ENCODE peak calls at places on chromosomes 6 and 20, in five cellular contexts. One of them, this sample, is unnamed.
A peak's percentile ranks its signal among the peaks of the same experiment; 100 is the strongest.

GRCh38 chr6:115271434-115271833 is 789.3 kb downstream of the FRK start:
- DNase-seq in HepG2: no peak
- DNase-seq in SK-N-SH: no peak
- DNase-seq in H1: no peak
- DNase-seq in K562: no peak
- DNase-seq in this sample: no peak

GRCh38 chr20:4267242-4267641 is 251.9 kb upstream of the RNF24 start:
- DNase-seq in HepG2: no peak
- DNase-seq in SK-N-SH: no peak
- DNase-seq in H1: no peak
- DNase-seq in K562: no peak
- DNase-seq in this sample: peak; percentile 66

GRCh38 chr20:58701431-58702160 is 9.0 kb downstream of the NPEPL1 start:
- DNase-seq in HepG2: no peak
- DNase-seq in SK-N-SH: no peak
- DNase-seq in H1: no peak
- DNase-seq in K562: no peak
- DNase-seq in this sample: no peak

GRCh38 chr6:167831281-167831680 is 4.6 kb downstream of the AFDN start:
- DNase-seq in HepG2: no peak
- DNase-seq in SK-N-SH: no peak
- DNase-seq in H1: no peak
- DNase-seq in K562: no peak
- DNase-seq in this sample: no peak

GRCh38 chr6:95087394-95088097 is 489.8 kb upstream of the MANEA start:
- DNase-seq in HepG2: peak; percentile 1
- DNase-seq in SK-N-SH: peak; percentile 34
- DNase-seq in H1: no peak
- DNase-seq in K562: no peak
- DNase-seq in this sample: no peak

GRCh38 chr6:41025966-41026365 is 13.1 kb downstream of the UNC5CL start:
- DNase-seq in HepG2: no peak
- DNase-seq in SK-N-SH: no peak
- DNase-seq in H1: no peak
- DNase-seq in K562: no peak
- DNase-seq in this sample: no peak

GRCh38 chr20:58612021-58612700 is 38.9 kb upstream of the STX16 start:
- DNase-seq in HepG2: no peak
- DNase-seq in SK-N-SH: no peak
- DNase-seq in H1: no peak
- DNase-seq in K562: no peak
- DNase-seq in this sample: no peak

GRCh38 chr6:112033824-112034223 is 20.1 kb upstream of the CCN6 start:
- DNase-seq in HepG2: no peak
- DNase-seq in SK-N-SH: no peak
- DNase-seq in H1: no peak
- DNase-seq in K562: no peak
- DNase-seq in this sample: no peak

GRCh38 chr6:119791746-119792145 is 442.2 kb upstream of the MAN1A1 start:
- DNase-seq in HepG2: no peak
- DNase-seq in SK-N-SH: no peak
- DNase-seq in H1: no peak
- DNase-seq in K562: no peak
- DNase-seq in this sample: no peak

GRCh38 chr20:64101731-64102621 is 5.4 kb downstream of the NPBWR2 start:
- DNase-seq in HepG2: no peak
- DNase-seq in SK-N-SH: peak; percentile 94
- DNase-seq in H1: no peak
- DNase-seq in K562: peak; percentile 91
- DNase-seq in this sample: no peak

GRCh38 chr6:169424821-169425240 is 171.2 kb upstream of the THBS2 start:
- DNase-seq in HepG2: no peak
- DNase-seq in SK-N-SH: peak; percentile 69
- DNase-seq in H1: no peak
- DNase-seq in K562: no peak
- DNase-seq in this sample: no peak

GRCh38 chr20:2751868-2752630 is 48.4 kb downstream of the CPXM1 start:
- DNase-seq in HepG2: no peak
- DNase-seq in SK-N-SH: no peak
- DNase-seq in H1: no peak
- DNase-seq in K562: peak; percentile 58
- DNase-seq in this sample: no peak
- TF ChIP-seq GABPA in HepG2: no peak
- TF ChIP-seq GABPA in SK-N-SH: no peak
- TF ChIP-seq GABPA in H1: no peak
- TF ChIP-seq GABPA in K562: no peak
- TF ChIP-seq GABPA in this sample: no peak

DNA sequence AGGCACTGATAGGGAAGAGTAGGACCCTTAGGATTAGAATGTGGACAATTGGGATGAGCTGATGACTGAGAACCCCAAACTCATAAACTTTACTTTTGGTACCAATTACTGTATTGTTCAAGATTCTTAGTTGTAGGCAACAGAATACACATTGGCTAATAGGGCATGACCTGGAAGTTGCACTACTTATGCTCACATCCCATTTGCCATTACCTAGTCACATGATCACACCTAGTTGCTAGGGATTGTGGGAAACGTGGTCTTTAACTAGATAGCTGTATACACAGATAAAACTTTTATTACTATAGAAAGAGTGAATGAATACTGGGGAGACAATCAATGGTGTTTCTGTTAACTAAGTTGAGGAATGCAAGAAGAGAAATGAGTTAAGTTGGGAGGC is 113.4 kb upstream of the AKIRIN2 start:
- DNase-seq in HepG2: no peak
- DNase-seq in SK-N-SH: no peak
- DNase-seq in H1: no peak
- DNase-seq in K562: no peak
- DNase-seq in this sample: no peak
- TF ChIP-seq GABPA in HepG2: no peak
- TF ChIP-seq GABPA in SK-N-SH: no peak
- TF ChIP-seq GABPA in H1: no peak
- TF ChIP-seq GABPA in K562: no peak
- TF ChIP-seq GABPA in this sample: no peak

GRCh38 chr6:97666889-97667288 is 383.9 kb upstream of the MMS22L start:
- DNase-seq in HepG2: no peak
- DNase-seq in SK-N-SH: no peak
- DNase-seq in H1: no peak
- DNase-seq in K562: no peak
- DNase-seq in this sample: no peak

GRCh38 chr6:97674802-97675201 is 391.8 kb upstream of the MMS22L start:
- DNase-seq in HepG2: no peak
- DNase-seq in SK-N-SH: no peak
- DNase-seq in H1: no peak
- DNase-seq in K562: no peak
- DNase-seq in this sample: no peak

GRCh38 chr6:97668716-97669115 is 385.7 kb upstream of the MMS22L start:
- DNase-seq in HepG2: no peak
- DNase-seq in SK-N-SH: no peak
- DNase-seq in H1: no peak
- DNase-seq in K562: no peak
- DNase-seq in this sample: no peak

GRCh38 chr6:97665410-97665809 is 382.4 kb upstream of the MMS22L start:
- DNase-seq in HepG2: no peak
- DNase-seq in SK-N-SH: no peak
- DNase-seq in H1: no peak
- DNase-seq in K562: no peak
- DNase-seq in this sample: no peak

DNA sequence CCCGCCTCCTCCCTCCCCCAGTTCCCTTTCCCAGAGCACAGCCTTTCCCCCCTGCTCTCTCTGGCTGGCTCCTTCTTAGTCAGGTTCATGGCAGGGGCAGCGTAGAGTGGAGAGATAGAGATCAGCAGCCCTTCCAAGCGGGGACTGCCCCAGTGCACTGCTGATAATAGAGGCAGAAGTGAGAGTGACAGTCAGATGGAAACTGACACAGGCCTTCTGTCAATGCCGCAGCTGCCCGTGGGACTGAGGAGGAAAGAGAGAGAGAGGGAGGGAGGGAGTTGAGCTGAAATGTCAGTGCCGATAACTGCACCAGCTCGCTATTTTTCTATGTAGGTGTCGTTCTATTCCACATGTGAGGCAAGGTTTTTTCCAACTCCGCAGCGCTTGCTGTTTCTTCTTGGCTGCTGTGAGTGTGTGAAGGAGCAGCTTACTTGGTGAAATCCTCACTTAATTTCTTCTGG is 386.2 kb upstream of the MMS22L start:
- DNase-seq in HepG2: no peak
- DNase-seq in SK-N-SH: peak; percentile 15
- DNase-seq in H1: no peak
- DNase-seq in K562: no peak
- DNase-seq in this sample: no peak
- TF ChIP-seq GABPA in HepG2: no peak
- TF ChIP-seq GABPA in SK-N-SH: no peak
- TF ChIP-seq GABPA in H1: no peak
- TF ChIP-seq GABPA in K562: no peak
- TF ChIP-seq GABPA in this sample: no peak

GRCh38 chr6:143061597-143062385 is 1.1 kb downstream of the AIG1 start:
- DNase-seq in HepG2: peak; percentile 86
- DNase-seq in SK-N-SH: no peak
- DNase-seq in H1: no peak
- DNase-seq in K562: no peak
- DNase-seq in this sample: peak; percentile 12
- TF ChIP-seq GABPA in HepG2: no peak
- TF ChIP-seq GABPA in SK-N-SH: no peak
- TF ChIP-seq GABPA in H1: no peak
- TF ChIP-seq GABPA in K562: no peak
- TF ChIP-seq GABPA in this sample: no peak

GRCh38 chr6:164693934-164694333 is 615.5 kb downstream of the C6orf118 start:
- DNase-seq in HepG2: no peak
- DNase-seq in SK-N-SH: no peak
- DNase-seq in H1: peak; percentile 5
- DNase-seq in K562: no peak
- DNase-seq in this sample: no peak
- TF ChIP-seq GABPA in HepG2: no peak
- TF ChIP-seq GABPA in SK-N-SH: no peak
- TF ChIP-seq GABPA in H1: no peak
- TF ChIP-seq GABPA in K562: no peak
- TF ChIP-seq GABPA in this sample: no peak

This sample was measured in HL-60.